ENCODE peak calls at places on chromosomes 12 and 14, in six cellular contexts. K is T-helper 9 cell, H is fibroblast of pulmonary artery, L is RWPE1, N is adipocyte, Y is GM19239. G is an unnamed sample.

GRCh38 chr14:28656704-28657255 is 109.8 kb upstream of the FOXG1 start:
- DNase-seq in L (peak; percentile 26), N (no peak), H (no peak), K (no peak), Y (no peak), G (no peak)

GRCh38 chr14:87690076-87690661 is 302.8 kb downstream of the GALC start:
- DNase-seq in L (no peak), N (no peak), K (no peak), H (no peak), Y (no peak), G (no peak)

GRCh38 chr14:96177766-96178377 is 26.8 kb upstream of the BDKRB2 start:
- DNase-seq in Y (no peak), K (no peak), H (peak; percentile 25), N (peak; percentile 44), L (no peak), G (no peak)

GRCh38 chr14:50116221-50116956 is at the start of gene VCPKMT:
- DNase-seq in K (peak; percentile 94), Y (peak; percentile 77), L (peak; percentile 89), H (peak; percentile 92), N (peak; percentile 98), G (peak; percentile 68)

GRCh38 chr14:32081901-32082300 is 4.8 kb downstream of the ARHGAP5 start:
- DNase-seq in N (no peak), H (no peak), L (no peak), K (no peak), Y (no peak), G (no peak)

GRCh38 chr14:20455355-20456300 is 602 bp downstream of the APEX1 start:
- DNase-seq in Y (no peak), K (no peak), H (peak; percentile 90), N (peak; percentile 91), L (peak; percentile 76), G (peak; percentile 61)

GRCh38 chr12:102879144-102879763 is 37.8 kb downstream of the PAH start:
- DNase-seq in K (no peak), N (peak; percentile 76), Y (peak; percentile 33), H (peak; percentile 9), L (peak; percentile 64), G (peak; percentile 15)

GRCh38 chr12:78863482-78864427 is 819 bp upstream of the SYT1 start:
- DNase-seq in K (no peak), H (peak; percentile 59), N (peak; percentile 72), L (peak; percentile 71), Y (no peak), G (no peak)

GRCh38 chr12:49885663-49886461 is 17.8 kb downstream of the FAIM2 start:
- DNase-seq in H (no peak), L (no peak), Y (no peak), N (no peak), K (no peak), G (no peak)

GRCh38 chr12:123431951-123432886 is 4.3 kb downstream of the RILPL2 start:
- DNase-seq in K (peak; percentile 25), N (no peak), H (no peak), Y (no peak), L (no peak), G (no peak)

GRCh38 chr14:75088566-75089373 is 19.3 kb downstream of the ZC2HC1C start:
- DNase-seq in K (peak; percentile 17), Y (peak; percentile 29), L (peak; percentile 54), N (peak; percentile 91), H (peak; percentile 76), G (no peak)

GRCh38 chr14:33282811-33283210 is 344.1 kb downstream of the NPAS3 start:
- DNase-seq in K (no peak), H (peak; percentile 5), L (no peak), Y (no peak), N (peak; percentile 4), G (no peak)

GRCh38 chr12:81797100-81797499 is 38.0 kb upstream of the PPFIA2 start:
- DNase-seq in N (peak; percentile 44), H (peak; percentile 25), L (peak; percentile 7), K (no peak), Y (no peak), G (no peak)

GRCh38 chr12:102948941-102949352 is 8.5 kb upstream of the ASCL1 start:
- DNase-seq in Y (no peak), N (peak; percentile 62), K (peak; percentile 42), H (peak; percentile 54), L (peak; percentile 27), G (peak; percentile 11)

GRCh38 chr14:86057018-86057667 is 527.2 kb downstream of the FLRT2 start:
- DNase-seq in Y (peak; percentile 1), K (peak; percentile 3), H (peak; percentile 45), N (peak; percentile 59), L (peak; percentile 17), G (no peak)

GRCh38 chr14:85412756-85413155 is 117.2 kb upstream of the FLRT2 start:
- DNase-seq in Y (no peak), L (no peak), N (no peak), H (no peak), K (no peak), G (no peak)

GRCh38 chr14:92529895-92530294 is 16.3 kb downstream of the RIN3 start:
- DNase-seq in H (no peak), L (no peak), K (no peak), N (no peak), Y (no peak), G (no peak)

GRCh38 chr12:117100251-117100650 is 1.0 kb upstream of the TESC start:
- DNase-seq in K (no peak), H (peak; percentile 25), Y (no peak), L (no peak), N (peak; percentile 42), G (no peak)

GRCh38 chr14:106277503-106277902 is 751.1 kb downstream of the TMEM121 start:
- DNase-seq in L (no peak), K (peak; percentile 35), H (no peak), Y (no peak), N (no peak), G (no peak)

GRCh38 chr12:50162225-50162624 is 4.9 kb downstream of the CERS5 start:
- DNase-seq in N (peak; percentile 66), H (peak; percentile 51), K (no peak), L (no peak), Y (no peak), G (no peak)

GRCh38 chr14:32300146-32300545 is 29.0 kb upstream of the AKAP6 start:
- DNase-seq in K (no peak), H (no peak), Y (no peak), L (no peak), N (no peak), G (no peak)

GRCh38 chr12:68975811-68976210 is 42.8 kb upstream of the CPM start:
- DNase-seq in Y (no peak), L (no peak), N (no peak), H (no peak), K (no peak), G (no peak)

GRCh38 chr12:121637231-121637914 is 11.0 kb downstream of the ORAI1 start:
- DNase-seq in H (no peak), L (no peak), K (peak; percentile 24), N (no peak), Y (peak; percentile 88), G (no peak)

GRCh38 chr14:29851397-29851796 is 76.2 kb downstream of the PRKD1 start:
- DNase-seq in K (no peak), H (peak; percentile 12), N (no peak), Y (no peak), L (no peak), G (no peak)

GRCh38 chr12:80781313-80781712 is 64.6 kb downstream of the MYF5 start:
- DNase-seq in L (no peak), H (no peak), N (no peak), K (no peak), Y (no peak), G (no peak)

GRCh38 chr12:24798335-24798734 is 150.6 kb downstream of the BCAT1 start:
- DNase-seq in L (no peak), N (no peak), Y (peak; percentile 23), K (no peak), H (no peak), G (no peak)